ENCODE peak calls at places on chromosomes 4 and X, in six cellular contexts. I, Q, U, H, A and T are unnamed samples.

GRCh38 chrX:42129541-42129940 is 206.2 kb upstream of the CASK start:
- DNase-seq in Q (no peak), U (no peak), I (no peak), A (no peak), H (no peak), T (no peak)

GRCh38 chr4:15659768-15660394 is 4.7 kb upstream of the FBXL5 start:
- DNase-seq in U (peak), Q (peak), A (no peak), I (no peak), H (peak), T (peak)

GRCh38 chrX:17713288-17713687 is 24.0 kb upstream of the SCML1 start:
- DNase-seq in Q (no peak), A (no peak), H (no peak), U (no peak), I (no peak), T (peak)

GRCh38 chrX:47366051-47366722 is 4.2 kb upstream of the ZNF157 start:
- DNase-seq in I (no peak), U (peak), H (peak), A (peak), Q (peak), T (peak)

GRCh38 chr4:105978684-105979296 is 83.5 kb downstream of the NPNT start:
- DNase-seq in U (peak), A (peak), H (peak), I (no peak), Q (peak), T (peak)

GRCh38 chr4:99087887-99088484 is 602 bp downstream of the ADH5 start:
- DNase-seq in H (peak), U (peak), Q (peak), I (no peak), A (peak), T (peak)

GRCh38 chrX:136491832-136492231 is 4.1 kb downstream of the BRS3 start:
- DNase-seq in H (no peak), I (no peak), U (no peak), Q (no peak), A (no peak), T (no peak)

GRCh38 chr4:122403860-122404259 is 25.0 kb downstream of the ADAD1 start:
- DNase-seq in U (no peak), A (no peak), I (no peak), H (no peak), Q (no peak), T (no peak)

GRCh38 chrX:57137481-57137880 is 284 bp upstream of the SPIN2A start:
- DNase-seq in U (no peak), Q (peak), A (no peak), I (no peak), H (no peak), T (peak)

GRCh38 chrX:23483396-23483795 is 148.7 kb downstream of the PTCHD1 start:
- DNase-seq in U (no peak), H (no peak), A (no peak), I (no peak), Q (no peak), T (no peak)

GRCh38 chrX:43618376-43619205 is 37.5 kb upstream of the MAOA start:
- DNase-seq in H (no peak), A (no peak), I (no peak), Q (no peak), U (no peak), T (no peak)

GRCh38 chr4:110737931-110738330 is 115.1 kb upstream of the PITX2 start:
- DNase-seq in I (no peak), H (no peak), A (no peak), U (no peak), Q (no peak), T (no peak)

GRCh38 chrX:152893631-152894610 is 3.9 kb upstream of the ZNF185 start:
- DNase-seq in Q (no peak), I (no peak), H (no peak), A (no peak), U (peak), T (no peak)

GRCh38 chr4:8211229-8211628 is 12.1 kb downstream of the SH3TC1 start:
- DNase-seq in I (no peak), A (peak), U (no peak), Q (no peak), H (no peak), T (no peak)

GRCh38 chr4:119730644-119730995 is 102.0 kb upstream of the PDE5A start:
- DNase-seq in I (no peak), U (no peak), Q (peak), H (no peak), A (no peak), T (peak)

GRCh38 chr4:145544998-145545397 is 63.3 kb downstream of the SMAD1 start:
- DNase-seq in U (no peak), I (no peak), Q (peak), A (no peak), H (no peak), T (no peak)

GRCh38 chr4:1518997-1519700 is 112.9 kb upstream of the NKX1-1 start:
- DNase-seq in I (no peak), A (peak), Q (no peak), U (no peak), H (no peak), T (no peak)

GRCh38 chrX:50082741-50083140 is 118.1 kb downstream of the AKAP4 start:
- DNase-seq in H (no peak), A (no peak), Q (no peak), I (no peak), U (no peak), T (no peak)

GRCh38 chr4:71029504-71029903 is 36.1 kb downstream of the DCK start:
- DNase-seq in A (no peak), H (no peak), Q (no peak), U (no peak), I (no peak), T (no peak)

GRCh38 chrX:31124536-31124935 is 52.7 kb upstream of the FTHL17 start:
- DNase-seq in A (no peak), Q (no peak), H (no peak), I (no peak), U (no peak), T (no peak)

GRCh38 chr4:176499518-176499917 is 179.8 kb downstream of the SPCS3 start:
- DNase-seq in H (peak), Q (peak), I (no peak), U (no peak), A (no peak), T (peak)

GRCh38 chrX:97314348-97314747 is 430.6 kb downstream of the RPA4 start:
- DNase-seq in I (no peak), H (no peak), U (no peak), Q (no peak), A (no peak), T (no peak)

GRCh38 chrX:97322401-97322800 is 438.7 kb downstream of the RPA4 start:
- DNase-seq in Q (no peak), H (peak), A (no peak), U (no peak), I (no peak), T (no peak)

GRCh38 chrX:97315939-97316338 is 432.2 kb downstream of the RPA4 start:
- DNase-seq in Q (no peak), A (no peak), I (no peak), H (no peak), U (no peak), T (no peak)

DNA sequence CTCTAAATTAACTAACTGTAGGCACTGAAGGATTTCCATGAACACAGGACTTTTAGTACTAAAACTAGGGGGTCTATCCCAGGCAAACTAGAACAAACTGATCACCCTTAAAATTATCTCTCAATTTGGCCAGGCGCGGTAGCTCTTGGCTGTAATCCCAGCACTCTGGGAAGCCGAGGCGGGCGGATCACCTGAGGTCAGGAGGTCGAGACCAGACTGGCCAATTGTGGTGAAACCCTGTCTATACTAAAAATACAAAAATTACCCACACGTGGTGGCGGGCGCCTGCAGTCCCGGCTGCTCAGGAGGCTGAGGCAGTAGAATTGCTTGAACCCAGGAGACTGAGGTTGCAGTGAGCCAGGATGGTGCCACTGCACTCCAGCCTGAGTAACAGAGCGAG is 436.6 kb downstream of the RPA4 start:
- DNase-seq in Q (no peak), A (no peak), I (no peak), H (no peak), U (no peak), T (no peak)
- H3K4me3 ChIP-seq in Q (no peak), A (no peak), I (no peak), H (no peak), U (no peak), T (no peak)

DNA sequence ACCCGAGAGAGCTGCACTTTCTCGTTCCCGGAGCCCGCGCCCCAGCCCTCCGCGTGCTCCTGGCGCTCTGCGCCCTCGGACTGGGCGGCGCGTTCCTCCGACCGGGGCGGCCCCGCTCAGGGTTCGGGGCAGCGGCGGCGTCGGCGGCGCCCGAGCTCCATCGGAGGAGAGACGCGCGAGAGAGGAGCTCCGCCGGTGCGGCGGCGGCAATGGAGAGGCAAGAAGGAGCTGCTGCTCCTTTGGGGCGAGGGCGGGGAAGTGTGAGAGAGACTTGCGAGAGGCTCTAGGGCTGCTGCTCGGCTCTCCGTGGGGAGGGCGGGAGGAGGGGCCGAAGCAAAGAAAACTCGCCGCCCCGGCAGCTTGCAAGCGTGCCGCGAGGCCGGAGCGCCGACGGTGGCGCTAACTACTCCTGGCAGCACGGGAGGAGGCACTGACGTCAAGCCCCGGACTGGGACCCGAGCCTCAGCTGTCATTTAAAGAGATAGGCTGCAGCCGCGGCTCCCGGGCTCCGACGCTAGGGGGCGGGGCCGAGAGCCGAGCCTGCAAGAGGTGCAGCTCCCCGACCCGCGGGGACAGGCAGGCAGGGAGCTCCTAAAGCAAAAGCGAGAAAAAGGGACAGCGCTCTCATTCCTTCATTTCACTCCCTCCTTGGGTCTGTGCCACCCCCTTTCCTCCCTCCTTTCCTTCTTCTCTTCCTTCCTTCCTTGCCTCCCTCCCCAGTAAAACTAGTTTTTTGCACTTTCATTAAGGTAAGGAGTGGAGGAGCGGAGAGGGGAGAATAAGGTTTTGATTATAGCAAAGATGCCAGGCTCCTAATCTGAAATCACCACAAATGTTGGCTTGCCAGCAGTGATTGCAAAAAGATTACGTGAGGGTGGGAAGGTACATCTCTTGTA is at the start of gene KCTD8:
- DNase-seq in Q (peak), H (peak), A (peak), I (peak), U (peak), T (peak)
- TF ChIP-seq CTCF in Q (peak), H (peak), A (peak), I (peak), U (peak), T (peak)

GRCh38 chr4:41990383-41991111 is at the start of gene SLC30A9:
- DNase-seq in U (peak), I (peak), H (peak), Q (peak), A (peak), T (peak)

GRCh38 chr4:41990029-41990382 is 324 bp upstream of the SLC30A9 start:
- DNase-seq in H (no peak), U (peak), I (no peak), Q (no peak), A (no peak), T (peak)

GRCh38 chr4:41994461-41994860 is 4.1 kb downstream of the SLC30A9 start:
- DNase-seq in U (no peak), I (no peak), Q (no peak), H (no peak), A (no peak), T (no peak)

GRCh38 chr4:41992967-41993857 is 2.9 kb downstream of the SLC30A9 start:
- DNase-seq in U (no peak), I (no peak), Q (no peak), A (no peak), H (no peak), T (no peak)

DNA sequence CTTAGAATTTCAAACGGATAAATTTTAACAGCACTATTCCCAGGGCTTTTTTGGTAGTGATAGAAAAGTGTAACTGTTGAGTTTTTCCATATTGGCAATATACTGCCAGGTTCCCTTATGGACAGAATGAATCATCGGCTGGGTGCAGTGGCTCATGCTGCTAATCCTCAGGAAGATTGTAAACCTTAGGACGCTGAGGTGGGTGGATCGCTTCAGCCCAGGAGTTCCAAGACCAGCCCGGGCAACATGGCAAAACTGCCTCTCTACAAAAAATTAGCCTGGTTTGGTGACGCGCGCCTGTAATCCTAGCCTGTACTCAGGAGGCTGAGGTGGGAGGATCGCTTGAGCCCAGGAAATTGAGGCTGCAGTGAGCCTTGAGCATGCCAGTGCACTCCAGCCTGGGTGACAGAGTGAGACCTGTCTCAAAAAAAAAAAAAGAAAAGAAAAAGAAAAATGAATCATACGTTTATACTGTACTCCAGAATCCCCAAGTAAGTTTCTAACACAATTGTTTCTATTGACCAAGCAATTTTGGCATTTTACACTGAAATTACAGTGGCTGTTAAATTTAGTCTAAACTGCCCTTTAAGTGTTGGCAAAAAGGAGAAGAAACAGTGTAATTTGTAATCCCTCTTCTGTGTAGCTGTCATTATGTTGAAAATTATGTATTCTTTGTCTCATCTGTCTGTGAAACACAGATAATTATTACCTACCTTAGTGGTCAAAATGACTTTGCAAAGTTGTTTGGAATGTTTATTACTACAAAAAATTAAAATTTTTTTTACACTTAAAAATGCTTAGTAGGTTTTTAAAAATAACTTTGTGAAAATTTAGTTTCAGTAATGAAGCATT is 1.8 kb downstream of the SLC30A9 start:
- DNase-seq in Q (peak), A (no peak), U (peak), I (no peak), H (peak), T (no peak)
- H3K4me3 ChIP-seq in Q (peak), A (peak), U (no peak), I (no peak), H (peak), T (no peak)

GRCh38 chrX:63686878-63687714 is 97.9 kb downstream of the ARHGEF9 start:
- DNase-seq in I (no peak), A (no peak), H (peak), Q (peak), U (peak), T (peak)
- TF ChIP-seq CTCF in I (peak), A (peak), H (peak), Q (peak), U (peak), T (peak)

GRCh38 chrX:19875051-19875432 is 12.4 kb downstream of the SH3KBP1 start:
- DNase-seq in U (no peak), A (no peak), Q (no peak), I (no peak), H (no peak), T (peak)
- H3K4me3 ChIP-seq in U (no peak), A (no peak), Q (no peak), I (no peak), H (no peak), T (no peak)

GRCh38 chr4:138222041-138222440 is 20.1 kb downstream of the SLC7A11 start:
- DNase-seq in I (no peak), Q (peak), H (no peak), U (peak), A (no peak), T (peak)
- TF ChIP-seq CTCF in I (no peak), Q (peak), H (no peak), U (no peak), A (no peak), T (peak)

GRCh38 chr4:24328711-24329110 is 255.6 kb downstream of the DHX15 start:
- DNase-seq in H (no peak), A (no peak), I (no peak), U (no peak), Q (no peak), T (no peak)
- H3K4me3 ChIP-seq in H (no peak), A (no peak), I (no peak), U (no peak), Q (no peak), T (no peak)